ENCODE peak calls at places on chromosome 20, in four cellular contexts. V is effector memory CD4-positive, alpha-beta T cell; L is adrenal gland; N is adipocyte. I is an unnamed sample. For H3K36me3 and H3K9me3, the result is how much of the 10 kb centered on the place peaks cover.

GRCh38 chr20:41137412-41138216 is at the start of gene PLCG1:
- DNase-seq in L (peak), V (peak), N (peak), I (peak)

GRCh38 chr20:9112541-9113515 is 43.9 kb downstream of the PLCB4 start:
- DNase-seq in L (peak), N (peak), V (no peak), I (no peak)

GRCh38 chr20:57439432-57439831 is 48.2 kb downstream of the RBM38 start:
- DNase-seq in N (no peak), L (peak), V (no peak), I (no peak)

GRCh38 chr20:46011631-46012482 is 3.1 kb downstream of the MMP9 start:
- DNase-seq in N (no peak), L (peak), V (no peak), I (peak)

GRCh38 chr20:33465536-33466302 is 22.2 kb upstream of the SNTA1 start:
- DNase-seq in L (no peak), N (no peak), V (no peak), I (no peak)

GRCh38 chr20:38192323-38192885 is 27.3 kb upstream of the TGM2 start:
- DNase-seq in N (no peak), V (no peak), L (no peak), I (no peak)

GRCh38 chr20:37007898-37008649 is 56.6 kb upstream of the SAMHD1 start:
- DNase-seq in L (no peak), N (peak), V (no peak), I (peak)

GRCh38 chr20:56430957-56431356 is 18.9 kb downstream of the CASS4 start:
- DNase-seq in V (no peak), L (no peak), N (no peak), I (no peak)

GRCh38 chr20:51700809-51701285 is 67.3 kb downstream of the ATP9A start:
- DNase-seq in V (no peak), L (peak), N (peak), I (no peak)

GRCh38 chr20:12700701-12701100 is 308.1 kb upstream of the SPTLC3 start:
- DNase-seq in N (no peak), V (no peak), L (no peak), I (no peak)

GRCh38 chr20:56788041-56788670 is 159.1 kb downstream of the TFAP2C start:
- DNase-seq in L (peak), V (no peak), N (peak), I (no peak)

GRCh38 chr20:45337367-45338120 is 10.7 kb downstream of the SDC4 start:
- DNase-seq in V (no peak), L (peak), N (peak), I (no peak)

GRCh38 chr20:24018796-24019195 is 30.2 kb upstream of the GGTLC1 start:
- DNase-seq in V (no peak), L (no peak), N (peak), I (no peak)

DNA sequence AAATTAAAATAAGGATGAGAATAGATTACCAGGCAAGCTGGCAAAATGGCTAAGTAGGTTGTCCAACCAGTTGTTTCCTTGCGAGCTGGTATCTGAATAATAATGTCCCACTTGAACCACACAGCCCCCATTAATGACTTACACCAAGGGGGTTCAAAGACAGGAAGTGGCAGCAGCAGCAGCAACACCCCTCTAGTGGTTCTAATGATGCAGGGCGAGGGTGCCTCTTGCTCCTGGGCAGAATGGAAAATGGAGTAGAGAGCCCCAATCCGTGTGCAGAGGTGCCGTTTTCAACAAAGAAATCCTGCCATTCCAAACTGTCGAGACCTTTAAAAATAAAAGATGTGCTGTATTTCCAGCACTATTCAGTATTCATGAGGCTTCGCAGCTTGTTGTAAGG is 218.1 kb downstream of the TSHZ2 start:
- DNase-seq in N (no peak), V (no peak), L (no peak), I (no peak)
- H3K36me3 ChIP-seq in N (under half), V (under half), L (under half), I (under half)

DNA sequence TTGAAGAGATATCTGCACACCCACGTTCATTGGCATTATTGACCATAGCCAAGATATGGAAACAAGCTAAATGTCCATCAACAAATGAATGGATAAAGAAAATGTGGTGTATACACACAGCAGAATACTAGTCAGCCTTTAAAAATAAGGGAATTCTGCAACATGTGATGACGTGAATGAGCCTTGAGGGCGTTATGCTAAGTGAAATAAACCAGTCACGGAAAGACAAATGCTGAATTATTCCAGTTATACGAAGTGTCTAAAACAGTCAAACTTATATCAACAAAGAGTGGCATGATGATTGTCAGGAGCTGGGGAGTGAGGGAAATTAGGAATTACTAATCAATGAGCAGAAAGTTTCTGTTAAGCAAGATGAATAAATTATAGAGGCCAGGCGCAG is 8.4 kb upstream of the DEFB121 start:
- DNase-seq in L (no peak), V (no peak), N (no peak), I (no peak)
- H3K9me3 ChIP-seq in L (under half), V (under half), N (under half), I (under half)

GRCh38 chr20:48820649-48820973 is 7.2 kb downstream of the PREX1 start:
- DNase-seq in N (no peak), L (no peak), V (no peak), I (no peak)
- H3K4me3 ChIP-seq in N (no peak), L (no peak), V (peak), I (no peak)

GRCh38 chr20:53576586-53577318 is 16.9 kb downstream of the ZNF217 start:
- DNase-seq in L (no peak), V (no peak), N (no peak), I (no peak)
- H3K36me3 ChIP-seq in L (under half), V (half or more), N (half or more), I (under half)

GRCh38 chr20:30484749-30485070 is 772.8 kb upstream of the DEFB115 start:
- DNase-seq in V (no peak), L (no peak), N (no peak), I (no peak)
- H3K9me3 ChIP-seq in V (under half), L (under half), N (under half), I (under half)

GRCh38 chr20:433300-433975 is 25.3 kb downstream of the RBCK1 start:
- DNase-seq in L (peak), N (no peak), V (peak), I (peak)
- H3K4me3 ChIP-seq in L (no peak), N (no peak), V (no peak), I (peak)

GRCh38 chr20:62167474-62167873 is 15.4 kb upstream of the MTG2 start:
- DNase-seq in N (no peak), V (no peak), L (no peak), I (no peak)

GRCh38 chr20:62163986-62164762 is 18.7 kb upstream of the MTG2 start:
- DNase-seq in L (no peak), N (no peak), V (no peak), I (no peak)

GRCh38 chr20:62168061-62168460 is 14.8 kb upstream of the MTG2 start:
- DNase-seq in N (no peak), V (no peak), L (no peak), I (no peak)

GRCh38 chr20:62164879-62165761 is 17.7 kb upstream of the MTG2 start:
- DNase-seq in L (no peak), N (no peak), V (no peak), I (no peak)

GRCh38 chr20:62165762-62166399 is 16.9 kb upstream of the MTG2 start:
- DNase-seq in N (no peak), V (no peak), L (no peak), I (no peak)
- H3K36me3 ChIP-seq in N (under half), V (under half), L (under half), I (under half)

DNA sequence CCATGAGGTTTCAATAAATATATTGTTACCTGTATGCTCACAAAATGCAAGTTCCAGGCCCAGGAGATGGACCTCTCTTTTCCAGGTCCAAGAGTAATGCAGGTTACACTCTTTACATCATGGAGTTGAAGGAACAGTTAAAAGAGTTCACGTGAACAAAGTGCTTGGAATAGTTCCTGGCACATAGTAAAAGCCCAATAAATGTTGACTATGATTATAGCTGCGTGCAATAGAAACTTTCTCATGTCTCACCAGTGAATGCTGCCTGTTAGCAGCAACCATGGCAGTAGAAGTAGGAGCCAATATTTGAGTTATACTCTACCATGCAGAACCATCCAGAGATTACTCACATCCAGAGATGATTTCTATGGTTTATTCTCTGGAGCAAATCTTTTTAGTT is 707.5 kb downstream of the DHX35 start:
- DNase-seq in V (no peak), L (no peak), N (no peak), I (no peak)
- H3K9me3 ChIP-seq in V (under half), L (under half), N (under half), I (under half)

DNA sequence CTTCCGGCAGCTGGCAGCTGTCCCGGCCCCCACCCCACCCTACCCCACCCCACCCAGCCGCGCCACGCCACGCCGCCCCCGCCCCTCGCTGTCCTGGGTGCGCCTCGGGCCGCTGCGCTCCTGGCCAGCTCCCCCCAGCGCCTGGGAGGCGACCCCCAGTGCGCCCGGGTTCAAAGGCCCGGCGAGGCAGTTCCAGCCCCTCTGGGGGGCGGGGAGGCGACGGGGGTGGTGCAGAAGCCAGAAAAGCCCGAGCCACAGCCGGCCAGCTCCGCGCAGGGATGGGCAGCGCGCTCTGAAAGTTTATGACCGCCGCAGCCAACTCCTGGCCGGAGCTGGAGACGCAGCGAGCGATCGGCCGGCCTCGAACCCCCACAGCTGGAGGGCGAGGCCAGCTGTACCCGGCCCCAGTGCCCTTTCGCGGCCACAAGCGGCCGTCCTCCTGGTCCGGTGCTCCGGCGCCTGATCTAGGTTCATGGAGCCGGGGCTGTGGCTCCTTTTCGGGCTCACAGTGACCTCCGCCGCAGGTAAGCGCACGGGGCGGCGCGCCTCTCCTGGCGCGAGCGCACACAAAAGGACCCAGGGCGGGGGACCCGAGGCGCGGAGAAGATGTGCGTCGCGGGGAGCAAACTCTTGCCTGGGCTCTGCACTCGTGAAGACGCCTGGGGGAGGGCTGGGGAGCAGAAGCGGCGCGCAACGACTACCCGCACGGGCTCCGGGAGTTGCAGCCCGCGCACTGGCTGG is at the start of gene EDN3:
- DNase-seq in N (no peak), L (no peak), V (no peak), I (no peak)
- H3K4me3 ChIP-seq in N (no peak), L (no peak), V (no peak), I (no peak)

GRCh38 chr20:49646528-49646927 is 67.2 kb downstream of the B4GALT5 start:
- DNase-seq in L (no peak), V (no peak), N (no peak), I (no peak)

GRCh38 chr20:49646126-49646525 is 67.6 kb downstream of the B4GALT5 start:
- DNase-seq in N (peak), V (no peak), L (peak), I (no peak)

GRCh38 chr20:49644980-49645565 is 68.6 kb downstream of the B4GALT5 start:
- DNase-seq in V (no peak), N (no peak), L (no peak), I (no peak)

GRCh38 chr20:49642808-49643207 is 70.9 kb downstream of the B4GALT5 start:
- DNase-seq in L (no peak), N (no peak), V (no peak), I (no peak)

GRCh38 chr20:49641683-49642649 is 71.7 kb downstream of the B4GALT5 start:
- DNase-seq in N (no peak), V (no peak), L (peak), I (no peak)
- H3K36me3 ChIP-seq in N (half or more), V (half or more), L (under half), I (under half)